ENCODE peak calls at places on chromosomes 4 and X, in six cellular contexts. V, L, N, R, I and X are unnamed samples.

GRCh38 chr4:74456056-74456744 is 11.3 kb downstream of the AREG start:
- DNase-seq in V (no peak), L (no peak), N (no peak), R (no peak), I (no peak), X (no peak)

GRCh38 chr4:177902386-177902785 is 460.1 kb upstream of the AGA start:
- DNase-seq in V (no peak), L (no peak), N (no peak), R (no peak), I (no peak), X (no peak)

GRCh38 chr4:189202869-189203271 is 737.8 kb upstream of the FRG1 start:
- DNase-seq in V (no peak), L (no peak), N (no peak), R (no peak), I (no peak), X (no peak)

GRCh38 chrX:47514553-47515235 is 31.7 kb upstream of the ZNF41 start:
- DNase-seq in V (no peak), L (no peak), N (no peak), R (peak; percentile 28), I (no peak), X (no peak)

GRCh38 chr4:155809835-155810234 is 51.0 kb downstream of the GUCY1B1 start:
- DNase-seq in V (no peak), L (no peak), N (peak; percentile 10), R (peak; percentile 58), I (no peak), X (peak; percentile 47)

GRCh38 chr4:48333587-48333986 is 7.7 kb upstream of the SLAIN2 start:
- DNase-seq in V (no peak), L (no peak), N (no peak), R (no peak), I (no peak), X (no peak)

GRCh38 chr4:145044341-145044740 is 53.7 kb downstream of the ANAPC10 start:
- DNase-seq in V (no peak), L (no peak), N (no peak), R (no peak), I (no peak), X (no peak)

GRCh38 chr4:170049793-170050192 is 23.6 kb upstream of the MFAP3L start:
- DNase-seq in V (no peak), L (no peak), N (no peak), R (no peak), I (no peak), X (no peak)

GRCh38 chr4:173519130-173520101 is 10.6 kb downstream of the HAND2 start:
- DNase-seq in V (no peak), L (no peak), N (no peak), R (no peak), I (no peak), X (no peak)

GRCh38 chrX:122625821-122626220 is 558.3 kb upstream of the GRIA3 start:
- DNase-seq in V (no peak), L (no peak), N (no peak), R (peak; percentile 13), I (no peak), X (no peak)

GRCh38 chr4:183100827-183101226 is 1.8 kb downstream of the WWC2 start:
- DNase-seq in V (no peak), L (no peak), N (no peak), R (no peak), I (no peak), X (no peak)

GRCh38 chr4:143558823-143559756 is 45.6 kb downstream of the SMARCA5 start:
- DNase-seq in V (peak; percentile 53), L (peak; percentile 5), N (peak; percentile 30), R (peak; percentile 22), I (no peak), X (no peak)

GRCh38 chr4:48858130-48858529 is 27.2 kb downstream of the OCIAD1 start:
- DNase-seq in V (no peak), L (no peak), N (no peak), R (no peak), I (no peak), X (no peak)

GRCh38 chr4:122224348-122224747 is 72.2 kb downstream of the BLTP1 start:
- DNase-seq in V (no peak), L (no peak), N (no peak), R (peak; percentile 9), I (no peak), X (peak; percentile 47)